ENCODE peak calls at places on chromosomes 2 and 18, in eight cellular contexts. X is ovary, U is A549, P is body of pancreas, O is adrenal gland, K is breast epithelium, H is IMR-90, W is Peyer's patch. E is an unnamed sample.

GRCh38 chr2:105235388-105236059 is 6.0 kb upstream of the GPR45 start:
- DNase-seq in W (peak), O (peak), H (peak), P (peak), X (peak), U (peak), K (peak), E (peak)

GRCh38 chr2:68385232-68385906 is 20.3 kb downstream of the PLEK start:
- DNase-seq in O (no peak), W (no peak), X (no peak), U (no peak), P (no peak), K (no peak), H (no peak), E (no peak)

GRCh38 chr18:31683968-31684278 is 458 bp downstream of the B4GALT6 start:
- DNase-seq in U (no peak), K (no peak), W (no peak), H (no peak), O (no peak), P (no peak), X (no peak), E (no peak)

GRCh38 chr18:14965553-14965952 is 217.6 kb downstream of the ANKRD30B start:
- DNase-seq in H (no peak), U (no peak), O (no peak), P (no peak), W (no peak), K (no peak), X (no peak), E (peak)

GRCh38 chr2:1858733-1859132 is 114.4 kb upstream of the PXDN start:
- DNase-seq in X (no peak), K (no peak), U (no peak), P (no peak), W (no peak), H (no peak), O (no peak), E (no peak)

GRCh38 chr2:66364495-66364992 is 70.4 kb upstream of the MEIS1 start:
- DNase-seq in U (no peak), H (peak), P (no peak), X (no peak), K (no peak), W (no peak), O (no peak), E (no peak)

GRCh38 chr2:179454443-179455218 is 190.0 kb upstream of the SESTD1 start:
- DNase-seq in P (no peak), X (no peak), W (no peak), K (no peak), H (peak), O (no peak), U (no peak), E (no peak)

GRCh38 chr2:197349699-197350098 is 39.1 kb upstream of the ANKRD44 start:
- DNase-seq in O (no peak), K (no peak), X (no peak), U (no peak), H (no peak), P (no peak), W (no peak), E (no peak)

GRCh38 chr2:68416081-68416675 is 50.9 kb downstream of the FBXO48 start:
- DNase-seq in W (no peak), O (no peak), X (no peak), P (no peak), K (no peak), U (no peak), H (no peak), E (peak)

GRCh38 chr2:191038241-191038725 is 24.3 kb upstream of the STAT1 start:
- DNase-seq in X (no peak), H (peak), U (no peak), K (no peak), P (no peak), W (no peak), O (no peak), E (no peak)

GRCh38 chr2:216683846-216684245 is 11.5 kb downstream of the IGFBP5 start:
- DNase-seq in U (no peak), O (no peak), W (no peak), P (peak), H (peak), K (peak), X (peak), E (peak)

GRCh38 chr18:8806798-8807501 is 101.6 kb downstream of the MTCL1 start:
- DNase-seq in P (peak), W (no peak), U (no peak), X (no peak), O (no peak), K (no peak), H (no peak), E (no peak)

GRCh38 chr2:101332885-101333766 is 24.6 kb upstream of the RNF149 start:
- DNase-seq in U (no peak), W (no peak), K (no peak), H (no peak), P (no peak), X (no peak), O (no peak), E (no peak)

GRCh38 chr2:105592288-105592687 is 152.4 kb upstream of the NCK2 start:
- DNase-seq in U (no peak), W (no peak), H (no peak), K (no peak), X (no peak), O (no peak), P (peak), E (no peak)

GRCh38 chr2:198660491-198660890 is 797.2 kb downstream of the SATB2 start:
- DNase-seq in W (no peak), O (no peak), H (peak), P (no peak), X (no peak), K (no peak), U (no peak), E (no peak)

GRCh38 chr18:2529154-2529553 is 42.2 kb downstream of the METTL4 start:
- DNase-seq in O (no peak), U (no peak), W (no peak), H (peak), X (no peak), K (no peak), P (no peak), E (no peak)

GRCh38 chr2:47890711-47891368 is 15.5 kb downstream of the FBXO11 start:
- DNase-seq in U (no peak), P (no peak), H (no peak), X (no peak), K (no peak), W (no peak), O (no peak), E (no peak)

GRCh38 chr2:233451950-233452349 is 97.7 kb downstream of the DGKD start:
- DNase-seq in P (no peak), X (no peak), U (no peak), H (no peak), K (no peak), W (peak), O (no peak), E (no peak)

GRCh38 chr2:126797622-126798275 is 100.9 kb upstream of the TEX51 start:
- DNase-seq in U (no peak), W (no peak), P (no peak), O (no peak), H (no peak), K (no peak), X (no peak), E (peak)

GRCh38 chr2:67599561-67599960 is 202.4 kb downstream of the ETAA1 start:
- DNase-seq in O (no peak), K (no peak), H (peak), P (no peak), U (no peak), W (no peak), X (no peak), E (no peak)

GRCh38 chr2:17191223-17191622 is 327.0 kb downstream of the RAD51AP2 start:
- DNase-seq in X (no peak), P (no peak), U (no peak), H (no peak), W (no peak), O (no peak), K (no peak), E (no peak)

GRCh38 chr2:224359569-224359968 is 42.3 kb downstream of the FAM124B start:
- DNase-seq in W (no peak), U (no peak), K (no peak), P (no peak), O (no peak), X (no peak), H (no peak), E (peak)

GRCh38 chr2:3168230-3168891 is 209.3 kb downstream of the EIPR1 start:
- DNase-seq in X (no peak), K (no peak), H (peak), O (no peak), P (peak), W (no peak), U (no peak), E (no peak)

GRCh38 chr2:99141110-99142108 is at the start of gene C2orf15:
- DNase-seq in H (peak), W (peak), U (peak), K (peak), P (peak), O (peak), X (peak), E (peak)
- TF ChIP-seq POLR2A in H (no peak), W (peak), U (no peak), K (peak), P (peak), O (peak), X (no peak), E (peak)

GRCh38 chr2:170013802-170014551 is 164.0 kb upstream of the MYO3B start:
- DNase-seq in X (no peak), O (peak), K (no peak), U (no peak), P (no peak), W (no peak), H (peak), E (no peak)
- TF ChIP-seq POLR2A in X (no peak), O (no peak), K (no peak), U (no peak), P (no peak), W (no peak), H (no peak), E (no peak)

GRCh38 chr2:31238906-31239841 is 5.2 kb downstream of the EHD3 start:
- DNase-seq in P (no peak), X (no peak), O (no peak), K (no peak), W (no peak), U (no peak), H (no peak), E (no peak)

GRCh38 chr2:31238126-31238905 is 4.4 kb downstream of the EHD3 start:
- DNase-seq in X (no peak), K (no peak), H (no peak), W (no peak), O (no peak), U (no peak), P (no peak), E (no peak)

GRCh38 chr2:31240406-31241365 is 6.7 kb downstream of the EHD3 start:
- DNase-seq in U (no peak), K (no peak), O (no peak), H (no peak), W (no peak), P (no peak), X (no peak), E (no peak)

GRCh38 chr2:31241625-31242270 is 7.8 kb downstream of the EHD3 start:
- DNase-seq in X (no peak), H (no peak), U (no peak), K (no peak), W (no peak), P (no peak), O (no peak), E (no peak)

DNA sequence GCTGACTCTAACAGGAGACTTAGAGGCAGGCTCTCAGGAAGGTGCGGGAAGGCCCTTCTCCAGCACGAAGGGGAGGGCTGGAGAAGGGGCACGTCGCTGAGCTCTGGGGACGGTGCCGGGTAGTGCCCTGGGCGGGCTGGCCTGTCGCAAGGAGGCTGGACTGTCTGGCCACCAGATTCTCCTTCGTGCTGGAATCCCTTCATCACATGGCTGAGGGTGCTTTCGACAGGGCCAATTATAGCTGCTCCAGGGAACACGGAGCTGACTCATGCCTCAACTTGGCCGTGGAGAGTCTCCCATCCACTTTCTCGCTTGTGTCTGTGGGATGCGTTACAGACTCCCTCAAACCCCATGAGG is 5.9 kb downstream of the EHD3 start:
- DNase-seq in W (no peak), O (no peak), K (peak), X (no peak), U (no peak), P (no peak), H (peak), E (no peak)
- TF ChIP-seq POLR2A in W (no peak), O (no peak), K (no peak), X (no peak), U (no peak), P (no peak), H (no peak), E (no peak)

GRCh38 chr18:12679183-12679786 is 21.4 kb upstream of the SPIRE1 start:
- DNase-seq in K (no peak), O (peak), H (peak), P (peak), X (peak), U (no peak), W (no peak), E (no peak)
- TF ChIP-seq POLR2A in K (no peak), O (no peak), H (no peak), P (no peak), X (no peak), U (peak), W (no peak), E (no peak)

GRCh38 chr2:96156926-96157648 is 11.8 kb upstream of the DUSP2 start:
- DNase-seq in U (no peak), K (no peak), H (no peak), P (no peak), O (no peak), X (no peak), W (peak), E (no peak)
- TF ChIP-seq POLR2A in U (no peak), K (no peak), H (no peak), P (no peak), O (no peak), X (no peak), W (no peak), E (no peak)